ENCODE peak calls at places on chromosomes 1 and 21, in six cellular contexts. Y is right cardiac atrium, N is tibial nerve, P is uterus, V is tibial artery, X is brain microvascular endothelial cell. K is an unnamed sample. For H3K27me3, the result is how much of the 10 kb centered on the place peaks cover.

GRCh38 chr21:21968810-21969588 is 970.8 kb downstream of the NCAM2 start:
- DNase-seq in Y (no peak), N (no peak), P (no peak), V (no peak), X (no peak), K (no peak)

GRCh38 chr1:215789981-215790380 is 222.9 kb downstream of the KCTD3 start:
- DNase-seq in Y (no peak), N (no peak), P (no peak), V (no peak), X (no peak), K (no peak)

GRCh38 chr1:44947060-44947773 is 39.2 kb downstream of the EIF2B3 start:
- DNase-seq in Y (peak), N (peak), P (peak), V (peak), X (peak), K (peak)

GRCh38 chr1:28132110-28132897 is 43.9 kb upstream of the EYA3 start:
- DNase-seq in Y (no peak), N (no peak), P (no peak), V (no peak), X (no peak), K (no peak)

GRCh38 chr1:9792156-9793042 is 31.4 kb downstream of the CLSTN1 start:
- DNase-seq in Y (no peak), N (no peak), P (no peak), V (no peak), X (no peak), K (peak)

GRCh38 chr1:180734366-180734765 is 102.5 kb downstream of the XPR1 start:
- DNase-seq in Y (no peak), N (no peak), P (no peak), V (no peak), X (no peak), K (no peak)

GRCh38 chr1:6872573-6873261 is 87.5 kb downstream of the CAMTA1 start:
- DNase-seq in Y (no peak), N (no peak), P (no peak), V (no peak), X (no peak), K (no peak)

GRCh38 chr1:176416777-176417176 is 46.2 kb upstream of the PAPPA2 start:
- DNase-seq in Y (no peak), N (no peak), P (no peak), V (no peak), X (no peak), K (no peak)

GRCh38 chr1:24236170-24237045 is 49.3 kb upstream of the IFNLR1 start:
- DNase-seq in Y (no peak), N (no peak), P (peak), V (no peak), X (no peak), K (peak)

GRCh38 chr1:53323316-53323715 is 4.6 kb downstream of the LRP8 start:
- DNase-seq in Y (peak), N (no peak), P (no peak), V (no peak), X (no peak), K (no peak)

GRCh38 chr1:236341298-236341697 is 52.8 kb upstream of the EDARADD start:
- DNase-seq in Y (no peak), N (no peak), P (no peak), V (no peak), X (no peak), K (no peak)

GRCh38 chr21:29610960-29611359 is 312.2 kb downstream of the BACH1 start:
- DNase-seq in Y (no peak), N (no peak), P (no peak), V (no peak), X (peak), K (no peak)

GRCh38 chr21:43210454-43211084 is 41.8 kb downstream of the CRYAA start:
- DNase-seq in Y (peak), N (peak), P (peak), V (peak), X (no peak), K (no peak)

GRCh38 chr21:45889961-45890360 is 91.6 kb upstream of the COL6A1 start:
- DNase-seq in Y (peak), N (no peak), P (no peak), V (no peak), X (no peak), K (no peak)

GRCh38 chr1:54610601-54611580 is 12.4 kb downstream of the FAM151A start:
- DNase-seq in Y (no peak), N (no peak), P (no peak), V (no peak), X (no peak), K (no peak)

GRCh38 chr21:44360174-44360573 is 6.8 kb downstream of the TRPM2 start:
- DNase-seq in Y (peak), N (no peak), P (no peak), V (no peak), X (no peak), K (no peak)

GRCh38 chr1:53697671-53698380 is 41.1 kb downstream of the GLIS1 start:
- DNase-seq in Y (no peak), N (peak), P (peak), V (no peak), X (peak), K (peak)

GRCh38 chr1:230831706-230832105 is 36.6 kb downstream of the C1orf198 start:
- DNase-seq in Y (no peak), N (no peak), P (no peak), V (no peak), X (no peak), K (no peak)

GRCh38 chr1:232890340-232890953 is 60.0 kb upstream of the NTPCR start:
- DNase-seq in Y (no peak), N (no peak), P (no peak), V (no peak), X (no peak), K (no peak)

GRCh38 chr1:50959303-50959912 is 659 bp downstream of the FAF1 start:
- DNase-seq in Y (no peak), N (peak), P (peak), V (no peak), X (peak), K (peak)

GRCh38 chr1:177780096-177780700 is 189.7 kb downstream of the SEC16B start:
- DNase-seq in Y (no peak), N (peak), P (no peak), V (no peak), X (peak), K (no peak)

GRCh38 chr1:8525291-8526275 is 207.7 kb downstream of the SLC45A1 start:
- DNase-seq in Y (peak), N (peak), P (peak), V (peak), X (peak), K (peak)

GRCh38 chr1:222785553-222785952 is 29.3 kb upstream of the DISP1 start:
- DNase-seq in Y (no peak), N (no peak), P (no peak), V (no peak), X (no peak), K (no peak)
- H3K27me3 ChIP-seq in Y (under half), N (under half), P (under half), V (under half), X (under half), K (under half)

GRCh38 chr1:160358073-160358472 is 8.8 kb upstream of the NHLH1 start:
- DNase-seq in Y (no peak), N (no peak), P (no peak), V (no peak), X (no peak), K (no peak)
- H3K4me3 ChIP-seq in Y (no peak), N (no peak), P (no peak), V (no peak), X (no peak), K (no peak)

GRCh38 chr1:148161252-148161901 is 9.3 kb upstream of the NBPF11 start:
- DNase-seq in Y (no peak), N (no peak), P (no peak), V (no peak), X (no peak), K (no peak)
- H3K27me3 ChIP-seq in Y (under half), N (under half), P (under half), V (under half), X (under half), K (under half)

GRCh38 chr1:82686774-82687173 is 886.0 kb downstream of the ADGRL2 start:
- DNase-seq in Y (no peak), N (no peak), P (no peak), V (no peak), X (no peak), K (no peak)

GRCh38 chr1:82689217-82689616 is 888.5 kb downstream of the ADGRL2 start:
- DNase-seq in Y (no peak), N (no peak), P (no peak), V (no peak), X (no peak), K (no peak)
- H3K4me3 ChIP-seq in Y (no peak), N (no peak), P (no peak), V (no peak), X (no peak), K (no peak)

GRCh38 chr1:160626560-160627342 is 20.1 kb downstream of the SLAMF1 start:
- DNase-seq in Y (no peak), N (no peak), P (no peak), V (no peak), X (no peak), K (no peak)
- H3K27me3 ChIP-seq in Y (under half), N (under half), P (under half), V (under half), X (under half), K (under half)

DNA sequence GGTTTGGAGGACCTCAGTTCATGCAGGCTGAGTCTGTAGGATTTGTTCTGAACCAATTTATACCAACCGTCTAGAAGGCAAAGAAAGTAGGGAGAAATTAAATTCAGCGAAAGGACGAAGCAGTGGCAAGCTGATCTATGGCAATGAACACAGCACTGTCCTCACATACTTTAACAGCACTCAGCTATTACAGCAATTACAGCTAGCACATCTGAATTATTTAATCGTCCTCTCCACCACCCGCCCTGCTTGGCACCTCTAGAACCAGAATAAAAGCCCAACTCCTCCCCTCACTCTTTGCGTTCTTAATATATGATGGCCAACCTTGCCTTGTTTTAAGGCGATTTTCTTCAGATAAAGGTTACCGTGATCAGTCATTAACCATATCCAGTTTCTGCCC is 169.4 kb upstream of the ESRRG start:
- DNase-seq in Y (no peak), N (no peak), P (no peak), V (no peak), X (no peak), K (no peak)
- H3K4me3 ChIP-seq in Y (no peak), N (no peak), P (no peak), V (no peak), X (no peak), K (no peak)

GRCh38 chr1:30249446-30250337 is 473.7 kb downstream of the MATN1 start:
- DNase-seq in Y (no peak), N (no peak), P (no peak), V (no peak), X (no peak), K (no peak)

GRCh38 chr1:30250338-30251022 is 472.9 kb downstream of the MATN1 start:
- DNase-seq in Y (no peak), N (no peak), P (no peak), V (no peak), X (no peak), K (no peak)

GRCh38 chr1:30251451-30251850 is 471.9 kb downstream of the MATN1 start:
- DNase-seq in Y (no peak), N (no peak), P (no peak), V (no peak), X (no peak), K (no peak)

GRCh38 chr1:30248373-30248772 is 475.0 kb downstream of the MATN1 start:
- DNase-seq in Y (no peak), N (no peak), P (no peak), V (no peak), X (no peak), K (no peak)

GRCh38 chr1:30248774-30249173 is 474.6 kb downstream of the MATN1 start:
- DNase-seq in Y (no peak), N (no peak), P (no peak), V (no peak), X (no peak), K (no peak)
- H3K27me3 ChIP-seq in Y (under half), N (under half), P (under half), V (half or more), X (under half), K (under half)

K was measured in MG63.